ENCODE peak calls at places on chromosome 18, in seven cellular contexts. Y is cortex of kidney; W is IMR-90; E is activated CD4-positive, alpha-beta T cell treated with anti-CD3 and anti-CD28 coated beads for 24 hours; H is H9; K is GM12891; T is astrocyte of the cerebellum. J is an unnamed sample.

GRCh38 chr18:37698508-37699035 is 133.0 kb upstream of the CELF4 start:
- DNase-seq in Y (peak; percentile 10), H (peak; percentile 41), T (no peak), E (no peak), K (no peak), W (no peak), J (no peak)

GRCh38 chr18:61616111-61616610 is 276.6 kb downstream of the RNF152 start:
- DNase-seq in Y (no peak), T (no peak), K (no peak), W (no peak), E (no peak), H (peak; percentile 31), J (no peak)

GRCh38 chr18:78891185-78891762 is 88.3 kb upstream of the SALL3 start:
- DNase-seq in Y (no peak), H (no peak), W (no peak), T (no peak), E (no peak), K (no peak), J (no peak)

GRCh38 chr18:44627245-44627644 is 53.4 kb upstream of the SETBP1 start:
- DNase-seq in E (no peak), W (peak; percentile 1), K (no peak), H (no peak), Y (no peak), T (no peak), J (no peak)

GRCh38 chr18:11040823-11041712 is 108.3 kb downstream of the PIEZO2 start:
- DNase-seq in K (no peak), W (peak; percentile 69), T (peak; percentile 50), H (peak; percentile 51), E (no peak), Y (no peak), J (peak; percentile 31)

GRCh38 chr18:50870138-50870845 is 8.6 kb upstream of the ME2 start:
- DNase-seq in K (no peak), H (no peak), W (peak; percentile 73), T (no peak), E (no peak), Y (no peak), J (peak; percentile 53)

GRCh38 chr18:51196811-51197660 is 445 bp downstream of the MEX3C start:
- DNase-seq in T (no peak), E (peak; percentile 2), Y (no peak), K (peak; percentile 15), W (peak; percentile 51), H (peak; percentile 38), J (no peak)

GRCh38 chr18:6876646-6877045 is 147.1 kb downstream of the ARHGAP28 start:
- DNase-seq in W (peak; percentile 45), Y (no peak), E (no peak), H (no peak), T (peak; percentile 72), K (no peak), J (no peak)

GRCh38 chr18:63290456-63291200 is 28.9 kb downstream of the BCL2 start:
- DNase-seq in T (no peak), H (no peak), Y (no peak), K (no peak), E (no peak), W (no peak), J (no peak)

GRCh38 chr18:48838921-48839818 is 111.6 kb downstream of the SMAD7 start:
- DNase-seq in E (no peak), Y (no peak), H (no peak), K (no peak), W (peak; percentile 73), T (no peak), J (peak; percentile 19)

GRCh38 chr18:32803571-32803970 is 30.7 kb upstream of the KLHL14 start:
- DNase-seq in Y (no peak), H (no peak), K (no peak), E (no peak), W (no peak), T (peak; percentile 2), J (no peak)

GRCh38 chr18:58398648-58399398 is 230.1 kb downstream of the ALPK2 start:
- DNase-seq in H (peak; percentile 24), Y (no peak), W (no peak), T (no peak), E (no peak), K (no peak), J (no peak)

J was measured in amniotic stem cell.